ENCODE peak calls at places on chromosomes 2 and 18, in five cellular contexts. D, A, G, Y and I are unnamed samples. For H3K27me3, the result is how much of the 10 kb centered on the place peaks cover.

GRCh38 chr18:10995576-10995975 is 153.8 kb downstream of the PIEZO2 start:
- DNase-seq in G (no peak), Y (no peak), D (no peak), A (no peak), I (no peak)

GRCh38 chr2:98148968-98149697 is 62.2 kb downstream of the VWA3B start:
- DNase-seq in D (no peak), G (peak), Y (no peak), A (peak), I (no peak)

GRCh38 chr2:134446431-134447091 is 192.7 kb downstream of the MGAT5 start:
- DNase-seq in G (no peak), Y (no peak), A (peak), D (no peak), I (no peak)

GRCh38 chr2:17719562-17720371 is 33.8 kb downstream of the SMC6 start:
- DNase-seq in Y (no peak), D (no peak), A (peak), G (peak), I (no peak)

GRCh38 chr2:207357216-207357615 is 172.5 kb upstream of the CREB1 start:
- DNase-seq in A (no peak), G (no peak), D (no peak), Y (no peak), I (no peak)

GRCh38 chr18:48662021-48662661 is 123.3 kb downstream of the CTIF start:
- DNase-seq in A (peak), G (peak), D (no peak), Y (no peak), I (peak)

GRCh38 chr2:67260348-67261277 is 136.5 kb upstream of the ETAA1 start:
- DNase-seq in A (peak), Y (peak), D (no peak), G (no peak), I (peak)

GRCh38 chr2:10028988-10029874 is 14.1 kb upstream of the KLF11 start:
- DNase-seq in D (no peak), Y (peak), G (no peak), A (no peak), I (peak)

GRCh38 chr2:177799531-177799930 is 273.0 kb downstream of the PDE11A start:
- DNase-seq in A (peak), Y (no peak), D (no peak), G (peak), I (no peak)

GRCh38 chr18:74440808-74441427 is 16.2 kb downstream of the DIPK1C start:
- DNase-seq in Y (no peak), D (no peak), G (no peak), A (no peak), I (no peak)

GRCh38 chr2:26457241-26457666 is 20.7 kb downstream of the OTOF start:
- DNase-seq in G (no peak), D (no peak), Y (no peak), A (no peak), I (no peak)

GRCh38 chr2:213229814-213230213 is 54.5 kb upstream of the SPAG16 start:
- DNase-seq in Y (no peak), D (no peak), G (no peak), A (peak), I (no peak)

GRCh38 chr18:41972067-41973000 is 17.3 kb downstream of the PIK3C3 start:
- DNase-seq in A (peak), Y (no peak), D (no peak), G (no peak), I (no peak)

GRCh38 chr2:188369365-188369764 is 77.7 kb downstream of the GULP1 start:
- DNase-seq in D (no peak), A (peak), Y (no peak), G (peak), I (no peak)

GRCh38 chr18:22276334-22276713 is 106.9 kb downstream of the GATA6 start:
- DNase-seq in Y (no peak), G (no peak), D (no peak), A (no peak), I (no peak)

GRCh38 chr18:49898421-49898820 is 85.1 kb upstream of the ACAA2 start:
- DNase-seq in D (no peak), A (peak), G (peak), Y (no peak), I (peak)

GRCh38 chr18:70245941-70246537 is 40.6 kb upstream of the RTTN start:
- DNase-seq in A (peak), D (no peak), Y (no peak), G (no peak), I (no peak)

GRCh38 chr2:16638941-16639340 is 26.7 kb downstream of the CYRIA start:
- DNase-seq in A (no peak), D (no peak), G (no peak), Y (no peak), I (no peak)

GRCh38 chr2:73266061-73266891 is 18.0 kb downstream of the FBXO41 start:
- DNase-seq in G (no peak), Y (no peak), D (no peak), A (no peak), I (no peak)
- H3K27me3 ChIP-seq in G (under half), Y (under half), D (under half), A (half or more), I (under half)

GRCh38 chr18:36451454-36452251 is 154.1 kb downstream of the FHOD3 start:
- DNase-seq in Y (no peak), G (peak), A (no peak), D (no peak), I (no peak)

GRCh38 chr18:36454848-36455458 is 157.4 kb downstream of the FHOD3 start:
- DNase-seq in A (no peak), G (no peak), Y (no peak), D (no peak), I (no peak)

GRCh38 chr18:36455931-36456330 is 158.4 kb downstream of the FHOD3 start:
- DNase-seq in D (no peak), A (no peak), Y (no peak), G (peak), I (no peak)

GRCh38 chr18:36456622-36457021 is 159.1 kb downstream of the FHOD3 start:
- DNase-seq in G (peak), Y (no peak), D (no peak), A (no peak), I (no peak)

DNA sequence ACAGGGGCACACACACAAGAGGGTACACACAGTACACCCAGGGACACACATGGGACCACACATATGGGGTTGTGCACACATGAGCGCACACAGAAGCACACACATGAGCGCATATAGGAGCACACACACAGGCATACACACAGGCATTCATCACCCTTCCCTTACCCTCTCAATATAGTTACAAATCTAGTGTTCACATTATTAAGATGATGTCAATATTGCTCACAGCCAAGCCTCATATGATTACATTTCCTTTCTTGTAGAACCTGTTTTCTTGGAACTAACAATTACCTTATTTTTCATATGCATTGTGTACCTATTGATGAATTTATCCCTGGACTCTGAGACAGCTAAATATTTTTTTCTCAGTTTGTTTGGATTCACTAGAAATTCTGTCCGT is 156.7 kb downstream of the FHOD3 start:
- DNase-seq in A (no peak), Y (no peak), D (no peak), G (no peak), I (no peak)
- H3K27ac ChIP-seq in A (peak), Y (no peak), D (no peak), G (no peak), I (no peak)

DNA sequence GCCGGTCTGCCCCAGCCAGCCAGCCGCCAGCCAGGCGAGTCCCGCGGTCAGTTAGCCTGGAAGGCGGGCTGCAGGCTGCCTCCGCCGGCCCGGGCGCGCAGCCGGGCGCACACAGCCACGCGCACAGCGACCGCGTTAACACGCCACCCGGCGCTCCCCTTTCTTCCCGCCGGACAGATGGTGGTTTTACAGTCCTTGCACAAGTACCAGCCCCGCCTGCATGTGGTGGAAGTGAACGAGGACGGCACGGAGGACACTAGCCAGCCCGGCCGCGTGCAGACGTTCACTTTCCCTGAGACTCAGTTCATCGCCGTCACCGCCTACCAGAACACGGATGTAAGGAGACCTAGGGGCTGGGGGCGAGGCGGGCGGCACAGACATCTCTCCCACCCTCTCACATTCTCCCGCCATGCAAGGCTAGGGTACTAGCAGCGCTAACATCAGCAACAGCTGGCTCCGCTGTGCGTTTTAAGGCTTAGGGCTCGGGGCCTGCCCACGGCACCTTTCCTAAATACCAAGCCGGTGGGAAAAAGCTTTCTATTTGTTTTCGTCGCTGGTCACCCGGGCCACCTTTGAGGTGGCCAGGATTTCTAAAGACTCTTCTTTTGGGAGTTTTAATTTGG is 2.7 kb downstream of the TBR1 start:
- DNase-seq in D (no peak), G (no peak), A (peak), Y (no peak), I (no peak)
- H3K27me3 ChIP-seq in D (under half), G (under half), A (half or more), Y (half or more), I (under half)

DNA sequence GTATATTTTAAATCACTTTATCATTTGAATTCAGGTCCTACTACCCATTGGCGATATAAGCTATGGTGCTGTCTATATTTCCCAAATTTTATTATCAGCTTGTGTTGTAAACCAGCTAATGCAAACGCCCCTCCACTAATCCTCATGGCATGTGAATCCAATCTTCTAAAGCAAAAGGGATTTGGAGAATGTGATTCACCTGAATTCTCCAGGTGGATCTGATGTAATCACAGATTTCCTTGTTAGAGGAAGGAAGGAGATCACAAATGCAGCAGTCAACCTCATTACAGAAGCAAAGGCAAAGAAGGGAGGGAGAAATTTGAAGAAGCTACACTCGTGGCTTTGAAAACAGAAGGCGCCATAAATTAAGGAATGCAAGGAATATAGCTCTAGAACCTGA is 431.1 kb upstream of the CDH19 start:
- DNase-seq in G (no peak), A (no peak), Y (no peak), D (no peak), I (no peak)
- H3K27ac ChIP-seq in G (no peak), A (no peak), Y (no peak), D (no peak), I (no peak)

DNA sequence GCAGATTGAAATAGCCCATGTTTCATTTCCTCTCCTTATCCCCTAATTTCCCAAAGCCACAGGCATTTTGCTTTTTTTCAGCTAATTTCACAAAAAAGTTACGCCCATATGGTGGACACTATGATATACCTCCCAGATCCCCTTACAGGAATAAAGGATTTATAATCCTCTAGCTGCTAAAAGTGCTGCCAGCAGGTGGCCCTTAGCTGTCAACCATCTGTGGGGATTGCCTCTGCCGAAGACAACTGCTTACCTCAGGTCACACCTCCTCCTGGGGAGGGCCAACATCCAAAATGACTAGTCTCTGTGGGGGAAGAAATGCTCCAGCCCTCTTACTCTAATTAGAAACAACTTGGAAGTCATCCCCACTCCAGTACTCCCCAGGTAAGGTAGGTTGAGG is 61.0 kb upstream of the EPB41L3 start:
- DNase-seq in G (peak), A (no peak), Y (no peak), D (no peak), I (no peak)
- H3K27me3 ChIP-seq in G (under half), A (under half), Y (under half), D (under half), I (under half)